ENCODE peak calls at places on chromosomes 11 and 22, in eight cellular contexts. One of them, this sample, is unnamed.

GRCh38 chr22:50530280-50530856 is 556 bp upstream of the TYMP start:
- DNase-seq in astrocyte of the spinal cord: peak
- DNase-seq in CD4-positive, CD25-positive, alpha-beta regulatory T cell: no peak
- DNase-seq in cardiac fibroblast: peak
- DNase-seq in HFF-Myc: no peak
- DNase-seq in AG09309: peak
- DNase-seq in IMR-90: peak
- DNase-seq in CD8-positive, alpha-beta memory T cell: no peak
- DNase-seq in this sample: no peak

GRCh38 chr11:16226245-16226644 is 130.1 kb downstream of the SOX6 start:
- DNase-seq in HFF-Myc: peak
- DNase-seq in cardiac fibroblast: peak
- DNase-seq in AG09309: no peak
- DNase-seq in astrocyte of the spinal cord: peak
- DNase-seq in CD4-positive, CD25-positive, alpha-beta regulatory T cell: no peak
- DNase-seq in CD8-positive, alpha-beta memory T cell: no peak
- DNase-seq in IMR-90: peak
- DNase-seq in this sample: peak

GRCh38 chr11:75555079-75555811 is 6.8 kb upstream of the SERPINH1 start:
- DNase-seq in CD8-positive, alpha-beta memory T cell: no peak
- DNase-seq in CD4-positive, CD25-positive, alpha-beta regulatory T cell: no peak
- DNase-seq in HFF-Myc: no peak
- DNase-seq in astrocyte of the spinal cord: no peak
- DNase-seq in AG09309: no peak
- DNase-seq in cardiac fibroblast: no peak
- DNase-seq in IMR-90: no peak
- DNase-seq in this sample: no peak

GRCh38 chr11:69830086-69830485 is 10.9 kb upstream of the FGF3 start:
- DNase-seq in CD8-positive, alpha-beta memory T cell: no peak
- DNase-seq in CD4-positive, CD25-positive, alpha-beta regulatory T cell: no peak
- DNase-seq in cardiac fibroblast: no peak
- DNase-seq in AG09309: no peak
- DNase-seq in IMR-90: no peak
- DNase-seq in HFF-Myc: no peak
- DNase-seq in astrocyte of the spinal cord: no peak
- DNase-seq in this sample: no peak

GRCh38 chr11:11535611-11536010 is 86.2 kb downstream of the GALNT18 start:
- DNase-seq in cardiac fibroblast: no peak
- DNase-seq in AG09309: no peak
- DNase-seq in IMR-90: no peak
- DNase-seq in CD4-positive, CD25-positive, alpha-beta regulatory T cell: no peak
- DNase-seq in CD8-positive, alpha-beta memory T cell: no peak
- DNase-seq in HFF-Myc: no peak
- DNase-seq in astrocyte of the spinal cord: no peak
- DNase-seq in this sample: no peak

GRCh38 chr11:13784848-13785247 is 116.4 kb downstream of the FAR1 start:
- DNase-seq in cardiac fibroblast: no peak
- DNase-seq in HFF-Myc: no peak
- DNase-seq in AG09309: no peak
- DNase-seq in CD4-positive, CD25-positive, alpha-beta regulatory T cell: no peak
- DNase-seq in CD8-positive, alpha-beta memory T cell: no peak
- DNase-seq in astrocyte of the spinal cord: no peak
- DNase-seq in IMR-90: no peak
- DNase-seq in this sample: no peak

GRCh38 chr11:88338223-88338661 is 706 bp upstream of the CTSC start:
- DNase-seq in CD4-positive, CD25-positive, alpha-beta regulatory T cell: peak
- DNase-seq in IMR-90: peak
- DNase-seq in astrocyte of the spinal cord: peak
- DNase-seq in HFF-Myc: peak
- DNase-seq in CD8-positive, alpha-beta memory T cell: peak
- DNase-seq in cardiac fibroblast: peak
- DNase-seq in AG09309: no peak
- DNase-seq in this sample: peak

GRCh38 chr11:133835258-133836075 is 9.8 kb downstream of the SPATA19 start:
- DNase-seq in CD4-positive, CD25-positive, alpha-beta regulatory T cell: peak
- DNase-seq in CD8-positive, alpha-beta memory T cell: no peak
- DNase-seq in IMR-90: peak
- DNase-seq in HFF-Myc: peak
- DNase-seq in astrocyte of the spinal cord: peak
- DNase-seq in AG09309: no peak
- DNase-seq in cardiac fibroblast: peak
- DNase-seq in this sample: peak

GRCh38 chr11:109697140-109697843 is 275.3 kb downstream of the C11orf87 start:
- DNase-seq in astrocyte of the spinal cord: peak
- DNase-seq in cardiac fibroblast: peak
- DNase-seq in CD8-positive, alpha-beta memory T cell: no peak
- DNase-seq in HFF-Myc: peak
- DNase-seq in CD4-positive, CD25-positive, alpha-beta regulatory T cell: peak
- DNase-seq in IMR-90: peak
- DNase-seq in AG09309: peak
- DNase-seq in this sample: no peak

GRCh38 chr11:115042002-115042401 is 363.7 kb downstream of the NXPE2 start:
- DNase-seq in IMR-90: no peak
- DNase-seq in HFF-Myc: no peak
- DNase-seq in CD4-positive, CD25-positive, alpha-beta regulatory T cell: no peak
- DNase-seq in astrocyte of the spinal cord: no peak
- DNase-seq in AG09309: no peak
- DNase-seq in cardiac fibroblast: no peak
- DNase-seq in CD8-positive, alpha-beta memory T cell: no peak
- DNase-seq in this sample: no peak

GRCh38 chr22:33811686-33812085 is 108.6 kb downstream of the LARGE1 start:
- DNase-seq in cardiac fibroblast: peak
- DNase-seq in CD4-positive, CD25-positive, alpha-beta regulatory T cell: no peak
- DNase-seq in CD8-positive, alpha-beta memory T cell: no peak
- DNase-seq in AG09309: no peak
- DNase-seq in IMR-90: peak
- DNase-seq in astrocyte of the spinal cord: no peak
- DNase-seq in HFF-Myc: no peak
- DNase-seq in this sample: peak

GRCh38 chr22:17063372-17064106 is 21.3 kb upstream of the IL17RA start:
- DNase-seq in AG09309: no peak
- DNase-seq in astrocyte of the spinal cord: no peak
- DNase-seq in CD4-positive, CD25-positive, alpha-beta regulatory T cell: no peak
- DNase-seq in HFF-Myc: peak
- DNase-seq in IMR-90: no peak
- DNase-seq in CD8-positive, alpha-beta memory T cell: no peak
- DNase-seq in cardiac fibroblast: peak
- DNase-seq in this sample: no peak

GRCh38 chr11:79374707-79375106 is 66.1 kb downstream of the TENM4 start:
- DNase-seq in cardiac fibroblast: no peak
- DNase-seq in AG09309: no peak
- DNase-seq in CD8-positive, alpha-beta memory T cell: no peak
- DNase-seq in CD4-positive, CD25-positive, alpha-beta regulatory T cell: no peak
- DNase-seq in astrocyte of the spinal cord: no peak
- DNase-seq in IMR-90: no peak
- DNase-seq in HFF-Myc: no peak
- DNase-seq in this sample: no peak

GRCh38 chr11:132838621-132839020 is 693.7 kb downstream of the OPCML start:
- DNase-seq in astrocyte of the spinal cord: peak
- DNase-seq in IMR-90: peak
- DNase-seq in cardiac fibroblast: peak
- DNase-seq in CD8-positive, alpha-beta memory T cell: no peak
- DNase-seq in HFF-Myc: no peak
- DNase-seq in CD4-positive, CD25-positive, alpha-beta regulatory T cell: no peak
- DNase-seq in AG09309: no peak
- DNase-seq in this sample: no peak

GRCh38 chr22:40894417-40894816 is 32.5 kb upstream of the DNAJB7 start:
- DNase-seq in IMR-90: no peak
- DNase-seq in cardiac fibroblast: no peak
- DNase-seq in CD8-positive, alpha-beta memory T cell: no peak
- DNase-seq in HFF-Myc: no peak
- DNase-seq in AG09309: no peak
- DNase-seq in astrocyte of the spinal cord: no peak
- DNase-seq in CD4-positive, CD25-positive, alpha-beta regulatory T cell: no peak
- DNase-seq in this sample: no peak

GRCh38 chr11:14905104-14906033 is 13.3 kb upstream of the CYP2R1 start:
- DNase-seq in CD8-positive, alpha-beta memory T cell: peak
- DNase-seq in CD4-positive, CD25-positive, alpha-beta regulatory T cell: peak
- DNase-seq in AG09309: no peak
- DNase-seq in IMR-90: peak
- DNase-seq in cardiac fibroblast: peak
- DNase-seq in HFF-Myc: no peak
- DNase-seq in astrocyte of the spinal cord: peak
- DNase-seq in this sample: no peak

GRCh38 chr11:106482920-106483761 is 405.7 kb downstream of the AASDHPPT start:
- DNase-seq in CD4-positive, CD25-positive, alpha-beta regulatory T cell: no peak
- DNase-seq in cardiac fibroblast: peak
- DNase-seq in CD8-positive, alpha-beta memory T cell: no peak
- DNase-seq in HFF-Myc: peak
- DNase-seq in AG09309: no peak
- DNase-seq in IMR-90: peak
- DNase-seq in astrocyte of the spinal cord: peak
- DNase-seq in this sample: peak

GRCh38 chr11:117559698-117560097 is 232.0 kb downstream of the CEP164 start:
- DNase-seq in astrocyte of the spinal cord: no peak
- DNase-seq in AG09309: no peak
- DNase-seq in CD4-positive, CD25-positive, alpha-beta regulatory T cell: no peak
- DNase-seq in cardiac fibroblast: no peak
- DNase-seq in HFF-Myc: no peak
- DNase-seq in IMR-90: no peak
- DNase-seq in CD8-positive, alpha-beta memory T cell: no peak
- DNase-seq in this sample: no peak

GRCh38 chr11:115477410-115477809 is 26.8 kb downstream of the CADM1 start:
- DNase-seq in cardiac fibroblast: no peak
- DNase-seq in AG09309: no peak
- DNase-seq in CD4-positive, CD25-positive, alpha-beta regulatory T cell: no peak
- DNase-seq in IMR-90: no peak
- DNase-seq in HFF-Myc: no peak
- DNase-seq in astrocyte of the spinal cord: no peak
- DNase-seq in CD8-positive, alpha-beta memory T cell: no peak
- DNase-seq in this sample: no peak

GRCh38 chr11:59012942-59013256 is 73.2 kb upstream of the GLYATL1B start:
- DNase-seq in HFF-Myc: no peak
- DNase-seq in IMR-90: no peak
- DNase-seq in CD4-positive, CD25-positive, alpha-beta regulatory T cell: no peak
- DNase-seq in astrocyte of the spinal cord: no peak
- DNase-seq in CD8-positive, alpha-beta memory T cell: no peak
- DNase-seq in AG09309: no peak
- DNase-seq in cardiac fibroblast: no peak
- DNase-seq in this sample: no peak

GRCh38 chr11:79485694-79486093 is 44.9 kb upstream of the TENM4 start:
- DNase-seq in AG09309: no peak
- DNase-seq in cardiac fibroblast: no peak
- DNase-seq in astrocyte of the spinal cord: no peak
- DNase-seq in CD8-positive, alpha-beta memory T cell: no peak
- DNase-seq in CD4-positive, CD25-positive, alpha-beta regulatory T cell: no peak
- DNase-seq in IMR-90: no peak
- DNase-seq in HFF-Myc: no peak
- DNase-seq in this sample: no peak

GRCh38 chr11:2102132-2102882 is 36.9 kb downstream of the IGF2 start:
- DNase-seq in cardiac fibroblast: no peak
- DNase-seq in CD4-positive, CD25-positive, alpha-beta regulatory T cell: no peak
- DNase-seq in AG09309: no peak
- DNase-seq in astrocyte of the spinal cord: no peak
- DNase-seq in IMR-90: no peak
- DNase-seq in HFF-Myc: no peak
- DNase-seq in CD8-positive, alpha-beta memory T cell: no peak
- DNase-seq in this sample: no peak
- H3K4me3 ChIP-seq in cardiac fibroblast: no peak
- H3K4me3 ChIP-seq in CD4-positive, CD25-positive, alpha-beta regulatory T cell: no peak
- H3K4me3 ChIP-seq in AG09309: no peak
- H3K4me3 ChIP-seq in astrocyte of the spinal cord: no peak
- H3K4me3 ChIP-seq in IMR-90: no peak
- H3K4me3 ChIP-seq in HFF-Myc: no peak
- H3K4me3 ChIP-seq in CD8-positive, alpha-beta memory T cell: no peak
- H3K4me3 ChIP-seq in this sample: no peak

DNA sequence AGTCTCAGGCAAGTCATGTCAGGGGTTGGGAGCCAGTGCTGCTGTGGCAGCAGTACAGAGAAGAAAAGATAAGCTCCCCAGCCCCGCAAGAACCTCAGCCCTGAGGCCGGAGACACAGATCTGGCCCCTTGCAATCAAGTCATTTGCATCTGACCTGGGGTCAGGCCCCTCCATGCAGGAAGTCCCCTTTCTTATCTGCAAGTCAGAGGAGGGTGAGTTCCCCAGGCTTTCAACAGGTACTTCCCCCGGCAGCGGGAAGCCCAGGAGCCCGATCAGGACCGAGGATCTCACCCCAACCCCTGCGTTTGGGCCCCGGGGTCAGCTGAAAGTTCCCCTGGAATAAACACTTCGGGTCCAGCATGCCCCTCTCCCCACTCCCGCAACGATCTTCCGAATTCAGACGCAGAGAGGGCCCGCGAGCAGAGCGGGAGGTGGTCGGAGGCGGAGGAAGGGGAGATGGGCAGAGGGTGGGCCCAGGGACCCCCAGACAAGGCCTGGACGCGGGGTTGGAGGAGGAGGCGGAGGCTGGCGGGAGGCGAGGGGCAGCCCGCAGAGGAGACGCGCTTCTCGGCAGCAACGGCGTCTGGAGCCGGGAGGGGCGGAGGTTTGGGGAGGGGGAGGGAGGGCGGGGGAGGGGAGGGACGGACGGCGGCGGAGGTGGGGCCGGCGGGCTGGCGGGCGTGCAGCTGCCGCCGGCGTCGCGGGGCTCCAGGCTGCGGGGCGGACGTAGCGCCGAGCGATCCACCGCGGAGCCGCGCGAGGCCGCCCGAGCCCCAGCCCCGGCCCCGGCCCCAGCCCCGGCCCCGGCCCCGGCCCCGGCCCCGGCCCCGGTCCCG is at the start of gene TSPAN18:
- DNase-seq in cardiac fibroblast: no peak
- DNase-seq in CD4-positive, CD25-positive, alpha-beta regulatory T cell: peak
- DNase-seq in AG09309: no peak
- DNase-seq in HFF-Myc: no peak
- DNase-seq in astrocyte of the spinal cord: no peak
- DNase-seq in IMR-90: no peak
- DNase-seq in CD8-positive, alpha-beta memory T cell: peak
- DNase-seq in this sample: no peak
- H3K4me3 ChIP-seq in cardiac fibroblast: no peak
- H3K4me3 ChIP-seq in CD4-positive, CD25-positive, alpha-beta regulatory T cell: peak
- H3K4me3 ChIP-seq in AG09309: peak
- H3K4me3 ChIP-seq in HFF-Myc: no peak
- H3K4me3 ChIP-seq in astrocyte of the spinal cord: peak
- H3K4me3 ChIP-seq in IMR-90: peak
- H3K4me3 ChIP-seq in CD8-positive, alpha-beta memory T cell: peak
- H3K4me3 ChIP-seq in this sample: peak

DNA sequence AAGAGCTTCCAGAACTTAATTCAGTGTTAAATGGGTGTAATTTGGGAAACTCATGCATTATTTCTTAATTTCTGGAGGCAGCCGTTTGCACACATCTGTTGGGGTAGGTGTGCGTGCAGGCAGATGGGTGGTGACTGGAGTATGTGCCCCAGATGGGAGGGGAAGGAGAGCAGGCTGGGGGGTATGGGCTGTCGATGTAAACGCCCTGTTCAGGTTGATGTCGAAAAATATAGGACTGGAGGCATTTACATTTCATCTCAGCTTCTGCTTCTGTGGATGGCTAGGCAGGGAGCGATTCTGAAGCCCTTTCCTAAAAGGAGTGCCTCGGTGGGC is 13.8 kb upstream of the SHISAL1 start:
- DNase-seq in cardiac fibroblast: no peak
- DNase-seq in IMR-90: no peak
- DNase-seq in AG09309: no peak
- DNase-seq in CD4-positive, CD25-positive, alpha-beta regulatory T cell: no peak
- DNase-seq in astrocyte of the spinal cord: no peak
- DNase-seq in CD8-positive, alpha-beta memory T cell: no peak
- DNase-seq in HFF-Myc: no peak
- DNase-seq in this sample: no peak
- H3K4me3 ChIP-seq in cardiac fibroblast: peak
- H3K4me3 ChIP-seq in IMR-90: peak
- H3K4me3 ChIP-seq in AG09309: peak
- H3K4me3 ChIP-seq in CD4-positive, CD25-positive, alpha-beta regulatory T cell: no peak
- H3K4me3 ChIP-seq in astrocyte of the spinal cord: peak
- H3K4me3 ChIP-seq in CD8-positive, alpha-beta memory T cell: no peak
- H3K4me3 ChIP-seq in HFF-Myc: peak
- H3K4me3 ChIP-seq in this sample: peak

GRCh38 chr11:93529707-93530467 is 13.3 kb downstream of the SMCO4 start:
- DNase-seq in IMR-90: peak
- DNase-seq in AG09309: no peak
- DNase-seq in CD4-positive, CD25-positive, alpha-beta regulatory T cell: peak
- DNase-seq in astrocyte of the spinal cord: peak
- DNase-seq in CD8-positive, alpha-beta memory T cell: no peak
- DNase-seq in cardiac fibroblast: no peak
- DNase-seq in HFF-Myc: no peak
- DNase-seq in this sample: no peak
- H3K4me3 ChIP-seq in IMR-90: no peak
- H3K4me3 ChIP-seq in AG09309: no peak
- H3K4me3 ChIP-seq in CD4-positive, CD25-positive, alpha-beta regulatory T cell: no peak
- H3K4me3 ChIP-seq in astrocyte of the spinal cord: no peak
- H3K4me3 ChIP-seq in CD8-positive, alpha-beta memory T cell: no peak
- H3K4me3 ChIP-seq in cardiac fibroblast: no peak
- H3K4me3 ChIP-seq in HFF-Myc: no peak
- H3K4me3 ChIP-seq in this sample: no peak

This sample was measured in skeletal muscle cell.